ENCODE peak calls at places on chromosome 18, in six cellular contexts. P, E, Z, C, M and S are unnamed samples.

GRCh38 chr18:65753520-65753919 is 2.7 kb downstream of the CDH7 start:
- DNase-seq in P (no peak), E (no peak), Z (no peak), C (peak), M (no peak), S (peak)

GRCh38 chr18:46152808-46153617 is 48.8 kb downstream of the HAUS1 start:
- DNase-seq in P (peak), E (peak), Z (no peak), C (no peak), M (peak), S (no peak)

GRCh38 chr18:59769105-59769865 is 72.1 kb upstream of the CCBE1 start:
- DNase-seq in P (no peak), E (no peak), Z (peak), C (no peak), M (peak), S (no peak)

GRCh38 chr18:75869197-75869596 is 441.7 kb upstream of the SMIM21 start:
- DNase-seq in P (no peak), E (no peak), Z (no peak), C (no peak), M (no peak), S (no peak)

GRCh38 chr18:3874593-3874992 is 424.6 kb downstream of the TGIF1 start:
- DNase-seq in P (no peak), E (no peak), Z (peak), C (no peak), M (no peak), S (no peak)

GRCh38 chr18:22136395-22136794 is 33.0 kb upstream of the GATA6 start:
- DNase-seq in P (no peak), E (no peak), Z (peak), C (no peak), M (no peak), S (no peak)

GRCh38 chr18:72866901-72867701 is 686 bp downstream of the NETO1 start:
- DNase-seq in P (no peak), E (no peak), Z (no peak), C (peak), M (no peak), S (no peak)

GRCh38 chr18:34153711-34154110 is 71.0 kb downstream of the NOL4 start:
- DNase-seq in P (no peak), E (no peak), Z (peak), C (no peak), M (peak), S (no peak)

GRCh38 chr18:35661483-35662146 is 80.1 kb downstream of the GALNT1 start:
- DNase-seq in P (no peak), E (no peak), Z (peak), C (no peak), M (no peak), S (no peak)

GRCh38 chr18:74834424-74835309 is 237.0 kb downstream of the ZNF407 start:
- DNase-seq in P (no peak), E (no peak), Z (peak), C (no peak), M (no peak), S (no peak)

GRCh38 chr18:48668466-48669179 is 129.8 kb downstream of the CTIF start:
- DNase-seq in P (no peak), E (no peak), Z (no peak), C (no peak), M (no peak), S (no peak)

GRCh38 chr18:24683965-24684364 is 223.5 kb downstream of the HRH4 start:
- DNase-seq in P (no peak), E (no peak), Z (no peak), C (no peak), M (no peak), S (no peak)

GRCh38 chr18:76953186-76953982 is 131.0 kb downstream of the ZNF236 start:
- DNase-seq in P (no peak), E (no peak), Z (peak), C (no peak), M (no peak), S (no peak)

GRCh38 chr18:79507546-79508480 is 112.1 kb downstream of the NFATC1 start:
- DNase-seq in P (peak), E (no peak), Z (peak), C (no peak), M (peak), S (peak)

GRCh38 chr18:7117390-7118355 is at the start of gene LAMA1:
- DNase-seq in P (no peak), E (no peak), Z (no peak), C (no peak), M (no peak), S (no peak)

GRCh38 chr18:35620765-35621164 is 39.2 kb downstream of the GALNT1 start:
- DNase-seq in P (no peak), E (no peak), Z (peak), C (no peak), M (peak), S (no peak)

GRCh38 chr18:33578371-33579146 is 540 bp downstream of the ASXL3 start:
- DNase-seq in P (no peak), E (no peak), Z (no peak), C (peak), M (no peak), S (no peak)

GRCh38 chr18:23209796-23210195 is 74.5 kb downstream of the CABLES1 start:
- DNase-seq in P (no peak), E (no peak), Z (no peak), C (no peak), M (peak), S (no peak)

GRCh38 chr18:66553824-66554223 is 50.1 kb downstream of the CDH19 start:
- DNase-seq in P (no peak), E (no peak), Z (no peak), C (no peak), M (no peak), S (no peak)

GRCh38 chr18:14747513-14748474 is at the start of gene ANKRD30B:
- DNase-seq in P (no peak), E (no peak), Z (no peak), C (peak), M (no peak), S (no peak)

GRCh38 chr18:35076556-35076955 is 35.3 kb downstream of the MAPRE2 start:
- DNase-seq in P (no peak), E (peak), Z (peak), C (no peak), M (peak), S (peak)

GRCh38 chr18:64488698-64489097 is 339.8 kb upstream of the LINC00305 start:
- DNase-seq in P (no peak), E (no peak), Z (no peak), C (no peak), M (no peak), S (no peak)

GRCh38 chr18:37710731-37711130 is 145.1 kb upstream of the CELF4 start:
- DNase-seq in P (no peak), E (peak), Z (no peak), C (no peak), M (no peak), S (no peak)

GRCh38 chr18:32770181-32770650 is 2.6 kb downstream of the KLHL14 start:
- DNase-seq in P (no peak), E (no peak), Z (no peak), C (peak), M (no peak), S (no peak)

GRCh38 chr18:46353460-46353859 is 249.3 kb downstream of the HAUS1 start:
- DNase-seq in P (no peak), E (no peak), Z (no peak), C (no peak), M (no peak), S (no peak)

GRCh38 chr18:74373428-74373827 is 57.8 kb downstream of the C18orf63 start:
- DNase-seq in P (no peak), E (no peak), Z (no peak), C (peak), M (no peak), S (no peak)

GRCh38 chr18:31225668-31226067 is 63.0 kb upstream of the DSC1 start:
- DNase-seq in P (no peak), E (no peak), Z (peak), C (no peak), M (no peak), S (no peak)

GRCh38 chr18:75088622-75089211 is 120.2 kb downstream of the PTGR3 start:
- DNase-seq in P (no peak), E (no peak), Z (no peak), C (no peak), M (no peak), S (no peak)

GRCh38 chr18:71831039-71831438 is 713.1 kb downstream of the CBLN2 start:
- DNase-seq in P (no peak), E (no peak), Z (peak), C (no peak), M (no peak), S (no peak)

GRCh38 chr18:77736817-77737216 is 487.2 kb downstream of the GALR1 start:
- DNase-seq in P (no peak), E (no peak), Z (no peak), C (no peak), M (no peak), S (no peak)

GRCh38 chr18:11518788-11519685 is 90.4 kb upstream of the SLC35G4 start:
- DNase-seq in P (peak), E (peak), Z (peak), C (peak), M (peak), S (no peak)
- TF ChIP-seq CTCF in P (peak), E (peak), Z (peak), C (peak), M (peak), S (peak)

GRCh38 chr18:57738078-57738477 is 65.0 kb downstream of the ATP8B1 start:
- DNase-seq in P (no peak), E (no peak), Z (no peak), C (no peak), M (no peak), S (no peak)
- TF ChIP-seq CTCF in P (no peak), E (no peak), Z (no peak), C (no peak), M (no peak), S (no peak)

GRCh38 chr18:13501896-13502295 is 224.5 kb downstream of the FAM210A start:
- DNase-seq in P (no peak), E (no peak), Z (no peak), C (peak), M (no peak), S (no peak)
- TF ChIP-seq CTCF in P (no peak), E (no peak), Z (no peak), C (no peak), M (no peak), S (no peak)

GRCh38 chr18:62632788-62633455 is 82.4 kb upstream of the PHLPP1 start:
- DNase-seq in P (no peak), E (no peak), Z (no peak), C (no peak), M (no peak), S (no peak)

GRCh38 chr18:62634471-62634870 is 80.9 kb upstream of the PHLPP1 start:
- DNase-seq in P (no peak), E (no peak), Z (no peak), C (no peak), M (peak), S (no peak)

GRCh38 chr18:62637403-62637802 is 77.9 kb upstream of the PHLPP1 start:
- DNase-seq in P (no peak), E (no peak), Z (no peak), C (no peak), M (no peak), S (no peak)

GRCh38 chr18:62634991-62635630 is 80.2 kb upstream of the PHLPP1 start:
- DNase-seq in P (no peak), E (peak), Z (no peak), C (no peak), M (no peak), S (peak)

GRCh38 chr18:62637807-62638687 is 77.3 kb upstream of the PHLPP1 start:
- DNase-seq in P (peak), E (peak), Z (no peak), C (peak), M (no peak), S (no peak)
- TF ChIP-seq CTCF in P (peak), E (peak), Z (peak), C (peak), M (peak), S (peak)

GRCh38 chr18:9661564-9661963 is 46.5 kb upstream of the RAB31 start:
- DNase-seq in P (no peak), E (no peak), Z (no peak), C (no peak), M (no peak), S (no peak)
- TF ChIP-seq CTCF in P (peak), E (peak), Z (peak), C (peak), M (peak), S (peak)

GRCh38 chr18:5068856-5069255 is 128.2 kb downstream of the AKAIN1 start:
- DNase-seq in P (no peak), E (no peak), Z (peak), C (no peak), M (no peak), S (no peak)

GRCh38 chr18:5075297-5075696 is 121.8 kb downstream of the AKAIN1 start:
- DNase-seq in P (no peak), E (no peak), Z (no peak), C (no peak), M (no peak), S (no peak)

DNA sequence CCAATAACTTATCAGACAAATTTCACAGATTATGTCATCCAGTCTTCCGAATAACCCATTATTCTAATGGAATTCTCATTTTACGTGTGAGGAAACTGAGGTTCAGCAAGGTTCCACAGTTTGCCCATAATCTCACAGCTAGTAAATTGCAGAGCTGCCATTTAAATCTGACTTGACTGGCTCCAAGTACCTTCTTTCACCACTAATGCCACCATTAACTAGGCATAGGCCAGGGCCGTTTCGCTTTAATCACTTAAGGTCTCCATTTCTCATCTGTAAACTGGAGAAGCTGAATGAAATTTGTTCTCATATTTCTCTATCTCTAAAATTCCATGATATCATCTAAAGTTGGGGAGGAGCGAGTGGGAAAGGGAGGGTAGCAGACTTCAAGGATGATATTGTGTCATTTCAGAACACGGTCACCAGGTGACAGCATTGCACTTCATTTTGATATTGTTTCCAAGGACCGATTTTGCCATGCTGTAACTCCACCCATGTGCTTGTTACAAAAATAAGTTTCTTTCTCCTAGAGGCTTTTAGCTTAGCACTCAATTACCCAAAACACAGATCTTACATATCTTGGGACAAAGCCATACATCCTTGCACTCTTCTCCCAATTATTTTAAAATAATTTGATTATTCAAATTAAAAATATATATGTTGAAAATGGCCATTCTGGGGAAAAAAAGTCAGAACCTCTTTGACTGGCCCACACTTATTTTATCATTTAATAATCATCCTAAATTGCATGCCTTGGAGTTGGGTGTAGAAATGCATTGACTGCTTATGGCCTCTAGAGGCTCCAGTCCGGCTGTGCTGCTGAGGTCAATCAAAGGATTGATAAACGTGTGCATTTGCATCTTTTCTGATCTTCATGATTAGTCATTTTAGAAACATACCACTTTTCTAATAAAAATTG is 123.8 kb downstream of the AKAIN1 start:
- DNase-seq in P (peak), E (no peak), Z (peak), C (peak), M (peak), S (no peak)
- TF ChIP-seq CTCF in P (peak), E (peak), Z (peak), C (peak), M (peak), S (peak)